ENCODE peak calls at places on chromosomes 12 and 14, in eight cellular contexts. One of them, this sample, is unnamed.

GRCh38 chr14:70077005-70077404 is 111.7 kb downstream of the SLC8A3 start:
- DNase-seq in fibroblast of lung: no peak
- DNase-seq in stimulated activated CD8-positive, alpha-beta memory T cell treated with anti-CD3 and anti-CD28 coated beads, Interleukin-2, amount 100 ng/mL, for 1 hour: no peak
- DNase-seq in posterior cingulate gyrus: no peak
- DNase-seq in M059J: no peak
- DNase-seq in hepatic stellate cell: no peak
- DNase-seq in stimulated activated effector memory CD8-positive, alpha-beta T cell treated with anti-CD3 and anti-CD28 coated beads, Interleukin-12 subunit alpha, Interleukin-12 subunit beta, amount 100 ng/mL, for 72 hours: no peak
- DNase-seq in ureter: no peak
- DNase-seq in this sample: no peak

GRCh38 chr12:122427403-122427802 is 4.9 kb upstream of the CLIP1 start:
- DNase-seq in fibroblast of lung: no peak
- DNase-seq in stimulated activated CD8-positive, alpha-beta memory T cell treated with anti-CD3 and anti-CD28 coated beads, Interleukin-2, amount 100 ng/mL, for 1 hour: no peak
- DNase-seq in posterior cingulate gyrus: peak
- DNase-seq in M059J: no peak
- DNase-seq in hepatic stellate cell: no peak
- DNase-seq in stimulated activated effector memory CD8-positive, alpha-beta T cell treated with anti-CD3 and anti-CD28 coated beads, Interleukin-12 subunit alpha, Interleukin-12 subunit beta, amount 100 ng/mL, for 72 hours: no peak
- DNase-seq in ureter: no peak
- DNase-seq in this sample: no peak

GRCh38 chr14:69848903-69849391 is 30.3 kb upstream of the SMOC1 start:
- DNase-seq in fibroblast of lung: no peak
- DNase-seq in stimulated activated CD8-positive, alpha-beta memory T cell treated with anti-CD3 and anti-CD28 coated beads, Interleukin-2, amount 100 ng/mL, for 1 hour: no peak
- DNase-seq in posterior cingulate gyrus: no peak
- DNase-seq in M059J: no peak
- DNase-seq in hepatic stellate cell: no peak
- DNase-seq in stimulated activated effector memory CD8-positive, alpha-beta T cell treated with anti-CD3 and anti-CD28 coated beads, Interleukin-12 subunit alpha, Interleukin-12 subunit beta, amount 100 ng/mL, for 72 hours: no peak
- DNase-seq in ureter: no peak
- DNase-seq in this sample: no peak

GRCh38 chr12:130007771-130008170 is 103.9 kb upstream of the TMEM132D start:
- DNase-seq in fibroblast of lung: no peak
- DNase-seq in stimulated activated CD8-positive, alpha-beta memory T cell treated with anti-CD3 and anti-CD28 coated beads, Interleukin-2, amount 100 ng/mL, for 1 hour: no peak
- DNase-seq in posterior cingulate gyrus: no peak
- DNase-seq in M059J: no peak
- DNase-seq in hepatic stellate cell: no peak
- DNase-seq in stimulated activated effector memory CD8-positive, alpha-beta T cell treated with anti-CD3 and anti-CD28 coated beads, Interleukin-12 subunit alpha, Interleukin-12 subunit beta, amount 100 ng/mL, for 72 hours: no peak
- DNase-seq in ureter: no peak
- DNase-seq in this sample: no peak

GRCh38 chr14:51981218-51981854 is 8.0 kb upstream of the RTRAF start:
- DNase-seq in fibroblast of lung: no peak
- DNase-seq in stimulated activated CD8-positive, alpha-beta memory T cell treated with anti-CD3 and anti-CD28 coated beads, Interleukin-2, amount 100 ng/mL, for 1 hour: no peak
- DNase-seq in posterior cingulate gyrus: no peak
- DNase-seq in M059J: no peak
- DNase-seq in hepatic stellate cell: no peak
- DNase-seq in stimulated activated effector memory CD8-positive, alpha-beta T cell treated with anti-CD3 and anti-CD28 coated beads, Interleukin-12 subunit alpha, Interleukin-12 subunit beta, amount 100 ng/mL, for 72 hours: peak
- DNase-seq in ureter: no peak
- DNase-seq in this sample: no peak

GRCh38 chr14:20477211-20477876 is 8.1 kb downstream of the PNP start:
- DNase-seq in fibroblast of lung: peak
- DNase-seq in stimulated activated CD8-positive, alpha-beta memory T cell treated with anti-CD3 and anti-CD28 coated beads, Interleukin-2, amount 100 ng/mL, for 1 hour: no peak
- DNase-seq in posterior cingulate gyrus: peak
- DNase-seq in M059J: peak
- DNase-seq in hepatic stellate cell: peak
- DNase-seq in stimulated activated effector memory CD8-positive, alpha-beta T cell treated with anti-CD3 and anti-CD28 coated beads, Interleukin-12 subunit alpha, Interleukin-12 subunit beta, amount 100 ng/mL, for 72 hours: no peak
- DNase-seq in ureter: no peak
- DNase-seq in this sample: peak

GRCh38 chr12:123634142-123634561 is 523 bp downstream of the GTF2H3 start:
- DNase-seq in fibroblast of lung: no peak
- DNase-seq in stimulated activated CD8-positive, alpha-beta memory T cell treated with anti-CD3 and anti-CD28 coated beads, Interleukin-2, amount 100 ng/mL, for 1 hour: no peak
- DNase-seq in posterior cingulate gyrus: no peak
- DNase-seq in M059J: no peak
- DNase-seq in hepatic stellate cell: no peak
- DNase-seq in stimulated activated effector memory CD8-positive, alpha-beta T cell treated with anti-CD3 and anti-CD28 coated beads, Interleukin-12 subunit alpha, Interleukin-12 subunit beta, amount 100 ng/mL, for 72 hours: no peak
- DNase-seq in ureter: no peak
- DNase-seq in this sample: no peak

GRCh38 chr12:11712491-11712890 is 63.0 kb downstream of the ETV6 start:
- DNase-seq in fibroblast of lung: no peak
- DNase-seq in stimulated activated CD8-positive, alpha-beta memory T cell treated with anti-CD3 and anti-CD28 coated beads, Interleukin-2, amount 100 ng/mL, for 1 hour: no peak
- DNase-seq in posterior cingulate gyrus: no peak
- DNase-seq in M059J: no peak
- DNase-seq in hepatic stellate cell: no peak
- DNase-seq in stimulated activated effector memory CD8-positive, alpha-beta T cell treated with anti-CD3 and anti-CD28 coated beads, Interleukin-12 subunit alpha, Interleukin-12 subunit beta, amount 100 ng/mL, for 72 hours: no peak
- DNase-seq in ureter: no peak
- DNase-seq in this sample: no peak

GRCh38 chr14:34232790-34233189 is 229.2 kb downstream of the SPTSSA start:
- DNase-seq in fibroblast of lung: no peak
- DNase-seq in stimulated activated CD8-positive, alpha-beta memory T cell treated with anti-CD3 and anti-CD28 coated beads, Interleukin-2, amount 100 ng/mL, for 1 hour: no peak
- DNase-seq in posterior cingulate gyrus: no peak
- DNase-seq in M059J: no peak
- DNase-seq in hepatic stellate cell: no peak
- DNase-seq in stimulated activated effector memory CD8-positive, alpha-beta T cell treated with anti-CD3 and anti-CD28 coated beads, Interleukin-12 subunit alpha, Interleukin-12 subunit beta, amount 100 ng/mL, for 72 hours: no peak
- DNase-seq in ureter: no peak
- DNase-seq in this sample: no peak

GRCh38 chr14:85426068-85426935 is 103.6 kb upstream of the FLRT2 start:
- DNase-seq in fibroblast of lung: no peak
- DNase-seq in stimulated activated CD8-positive, alpha-beta memory T cell treated with anti-CD3 and anti-CD28 coated beads, Interleukin-2, amount 100 ng/mL, for 1 hour: no peak
- DNase-seq in posterior cingulate gyrus: no peak
- DNase-seq in M059J: no peak
- DNase-seq in hepatic stellate cell: no peak
- DNase-seq in stimulated activated effector memory CD8-positive, alpha-beta T cell treated with anti-CD3 and anti-CD28 coated beads, Interleukin-12 subunit alpha, Interleukin-12 subunit beta, amount 100 ng/mL, for 72 hours: no peak
- DNase-seq in ureter: no peak
- DNase-seq in this sample: no peak

GRCh38 chr12:65858831-65859230 is 34.5 kb downstream of the HMGA2 start:
- DNase-seq in fibroblast of lung: peak
- DNase-seq in stimulated activated CD8-positive, alpha-beta memory T cell treated with anti-CD3 and anti-CD28 coated beads, Interleukin-2, amount 100 ng/mL, for 1 hour: no peak
- DNase-seq in posterior cingulate gyrus: no peak
- DNase-seq in M059J: peak
- DNase-seq in hepatic stellate cell: no peak
- DNase-seq in stimulated activated effector memory CD8-positive, alpha-beta T cell treated with anti-CD3 and anti-CD28 coated beads, Interleukin-12 subunit alpha, Interleukin-12 subunit beta, amount 100 ng/mL, for 72 hours: no peak
- DNase-seq in ureter: no peak
- DNase-seq in this sample: no peak

GRCh38 chr12:106416273-106416672 is 58.7 kb downstream of the POLR3B start:
- DNase-seq in fibroblast of lung: no peak
- DNase-seq in stimulated activated CD8-positive, alpha-beta memory T cell treated with anti-CD3 and anti-CD28 coated beads, Interleukin-2, amount 100 ng/mL, for 1 hour: no peak
- DNase-seq in posterior cingulate gyrus: no peak
- DNase-seq in M059J: peak
- DNase-seq in hepatic stellate cell: no peak
- DNase-seq in stimulated activated effector memory CD8-positive, alpha-beta T cell treated with anti-CD3 and anti-CD28 coated beads, Interleukin-12 subunit alpha, Interleukin-12 subunit beta, amount 100 ng/mL, for 72 hours: no peak
- DNase-seq in ureter: no peak
- DNase-seq in this sample: no peak

GRCh38 chr14:36852853-36853634 is 191.4 kb downstream of the PAX9 start:
- DNase-seq in fibroblast of lung: peak
- DNase-seq in stimulated activated CD8-positive, alpha-beta memory T cell treated with anti-CD3 and anti-CD28 coated beads, Interleukin-2, amount 100 ng/mL, for 1 hour: no peak
- DNase-seq in posterior cingulate gyrus: no peak
- DNase-seq in M059J: peak
- DNase-seq in hepatic stellate cell: no peak
- DNase-seq in stimulated activated effector memory CD8-positive, alpha-beta T cell treated with anti-CD3 and anti-CD28 coated beads, Interleukin-12 subunit alpha, Interleukin-12 subunit beta, amount 100 ng/mL, for 72 hours: no peak
- DNase-seq in ureter: no peak
- DNase-seq in this sample: no peak

GRCh38 chr12:24039113-24039525 is 89.6 kb upstream of the SOX5 start:
- DNase-seq in fibroblast of lung: peak
- DNase-seq in stimulated activated CD8-positive, alpha-beta memory T cell treated with anti-CD3 and anti-CD28 coated beads, Interleukin-2, amount 100 ng/mL, for 1 hour: no peak
- DNase-seq in posterior cingulate gyrus: no peak
- DNase-seq in M059J: peak
- DNase-seq in hepatic stellate cell: peak
- DNase-seq in stimulated activated effector memory CD8-positive, alpha-beta T cell treated with anti-CD3 and anti-CD28 coated beads, Interleukin-12 subunit alpha, Interleukin-12 subunit beta, amount 100 ng/mL, for 72 hours: no peak
- DNase-seq in ureter: no peak
- DNase-seq in this sample: no peak

GRCh38 chr14:20609215-20610001 is 18.2 kb upstream of the RNASE12 start:
- DNase-seq in fibroblast of lung: peak
- DNase-seq in stimulated activated CD8-positive, alpha-beta memory T cell treated with anti-CD3 and anti-CD28 coated beads, Interleukin-2, amount 100 ng/mL, for 1 hour: no peak
- DNase-seq in posterior cingulate gyrus: peak
- DNase-seq in M059J: peak
- DNase-seq in hepatic stellate cell: peak
- DNase-seq in stimulated activated effector memory CD8-positive, alpha-beta T cell treated with anti-CD3 and anti-CD28 coated beads, Interleukin-12 subunit alpha, Interleukin-12 subunit beta, amount 100 ng/mL, for 72 hours: peak
- DNase-seq in ureter: peak
- DNase-seq in this sample: peak

GRCh38 chr14:90409209-90409730 is 12.4 kb downstream of the CALM1 start:
- DNase-seq in fibroblast of lung: peak
- DNase-seq in stimulated activated CD8-positive, alpha-beta memory T cell treated with anti-CD3 and anti-CD28 coated beads, Interleukin-2, amount 100 ng/mL, for 1 hour: no peak
- DNase-seq in posterior cingulate gyrus: peak
- DNase-seq in M059J: peak
- DNase-seq in hepatic stellate cell: peak
- DNase-seq in stimulated activated effector memory CD8-positive, alpha-beta T cell treated with anti-CD3 and anti-CD28 coated beads, Interleukin-12 subunit alpha, Interleukin-12 subunit beta, amount 100 ng/mL, for 72 hours: no peak
- DNase-seq in ureter: peak
- DNase-seq in this sample: no peak

GRCh38 chr12:7588703-7589329 is 76.9 kb downstream of the APOBEC1 start:
- DNase-seq in fibroblast of lung: peak
- DNase-seq in stimulated activated CD8-positive, alpha-beta memory T cell treated with anti-CD3 and anti-CD28 coated beads, Interleukin-2, amount 100 ng/mL, for 1 hour: no peak
- DNase-seq in posterior cingulate gyrus: no peak
- DNase-seq in M059J: peak
- DNase-seq in hepatic stellate cell: peak
- DNase-seq in stimulated activated effector memory CD8-positive, alpha-beta T cell treated with anti-CD3 and anti-CD28 coated beads, Interleukin-12 subunit alpha, Interleukin-12 subunit beta, amount 100 ng/mL, for 72 hours: peak
- DNase-seq in ureter: peak
- DNase-seq in this sample: peak

GRCh38 chr12:110304061-110304551 is 23.1 kb downstream of the ATP2A2 start:
- DNase-seq in fibroblast of lung: peak
- DNase-seq in stimulated activated CD8-positive, alpha-beta memory T cell treated with anti-CD3 and anti-CD28 coated beads, Interleukin-2, amount 100 ng/mL, for 1 hour: no peak
- DNase-seq in posterior cingulate gyrus: no peak
- DNase-seq in M059J: peak
- DNase-seq in hepatic stellate cell: no peak
- DNase-seq in stimulated activated effector memory CD8-positive, alpha-beta T cell treated with anti-CD3 and anti-CD28 coated beads, Interleukin-12 subunit alpha, Interleukin-12 subunit beta, amount 100 ng/mL, for 72 hours: no peak
- DNase-seq in ureter: no peak
- DNase-seq in this sample: no peak

GRCh38 chr12:106000376-106001104 is 138.2 kb downstream of the NUAK1 start:
- DNase-seq in fibroblast of lung: no peak
- DNase-seq in stimulated activated CD8-positive, alpha-beta memory T cell treated with anti-CD3 and anti-CD28 coated beads, Interleukin-2, amount 100 ng/mL, for 1 hour: no peak
- DNase-seq in posterior cingulate gyrus: no peak
- DNase-seq in M059J: peak
- DNase-seq in hepatic stellate cell: no peak
- DNase-seq in stimulated activated effector memory CD8-positive, alpha-beta T cell treated with anti-CD3 and anti-CD28 coated beads, Interleukin-12 subunit alpha, Interleukin-12 subunit beta, amount 100 ng/mL, for 72 hours: no peak
- DNase-seq in ureter: no peak
- DNase-seq in this sample: no peak

GRCh38 chr12:38890102-38890501 is 15.3 kb downstream of the CPNE8 start:
- DNase-seq in fibroblast of lung: no peak
- DNase-seq in stimulated activated CD8-positive, alpha-beta memory T cell treated with anti-CD3 and anti-CD28 coated beads, Interleukin-2, amount 100 ng/mL, for 1 hour: no peak
- DNase-seq in posterior cingulate gyrus: no peak
- DNase-seq in M059J: peak
- DNase-seq in hepatic stellate cell: no peak
- DNase-seq in stimulated activated effector memory CD8-positive, alpha-beta T cell treated with anti-CD3 and anti-CD28 coated beads, Interleukin-12 subunit alpha, Interleukin-12 subunit beta, amount 100 ng/mL, for 72 hours: no peak
- DNase-seq in ureter: no peak
- DNase-seq in this sample: no peak

GRCh38 chr14:63678538-63678937 is 36.9 kb upstream of the WDR89 start:
- DNase-seq in fibroblast of lung: no peak
- DNase-seq in stimulated activated CD8-positive, alpha-beta memory T cell treated with anti-CD3 and anti-CD28 coated beads, Interleukin-2, amount 100 ng/mL, for 1 hour: no peak
- DNase-seq in posterior cingulate gyrus: no peak
- DNase-seq in M059J: no peak
- DNase-seq in hepatic stellate cell: no peak
- DNase-seq in stimulated activated effector memory CD8-positive, alpha-beta T cell treated with anti-CD3 and anti-CD28 coated beads, Interleukin-12 subunit alpha, Interleukin-12 subunit beta, amount 100 ng/mL, for 72 hours: no peak
- DNase-seq in ureter: no peak
- DNase-seq in this sample: no peak

This sample was measured in GDM1.